ENCODE peak calls at places on chromosomes 12 and 14, in nine cellular contexts. One of them, this sample, is unnamed.
A peak's percentile ranks its signal among the peaks of the same experiment; 100 is the strongest.

GRCh38 chr14:71645656-71646055 is 286.6 kb upstream of the RGS6 start:
- DNase-seq in right cardiac atrium: no peak
- DNase-seq in right lobe of liver: no peak
- DNase-seq in cardiac muscle cell: no peak
- DNase-seq in CD4-positive, CD25-positive, alpha-beta regulatory T cell: no peak
- DNase-seq in foreskin keratinocyte: no peak
- DNase-seq in left ventricle myocardium inferior: no peak
- DNase-seq in CD8-positive, alpha-beta memory T cell: no peak
- DNase-seq in tibial artery: no peak
- DNase-seq in this sample: no peak

GRCh38 chr14:102293784-102294183 is 11.2 kb downstream of the MOK start:
- DNase-seq in right cardiac atrium: no peak
- DNase-seq in right lobe of liver: no peak
- DNase-seq in cardiac muscle cell: no peak
- DNase-seq in CD4-positive, CD25-positive, alpha-beta regulatory T cell: no peak
- DNase-seq in foreskin keratinocyte: no peak
- DNase-seq in left ventricle myocardium inferior: no peak
- DNase-seq in CD8-positive, alpha-beta memory T cell: no peak
- DNase-seq in tibial artery: no peak
- DNase-seq in this sample: no peak

GRCh38 chr12:71846322-71846940 is 6.9 kb downstream of the TBC1D15 start:
- DNase-seq in right cardiac atrium: no peak
- DNase-seq in right lobe of liver: no peak
- DNase-seq in cardiac muscle cell: peak; percentile 5
- DNase-seq in CD4-positive, CD25-positive, alpha-beta regulatory T cell: peak; percentile 49
- DNase-seq in foreskin keratinocyte: no peak
- DNase-seq in left ventricle myocardium inferior: no peak
- DNase-seq in CD8-positive, alpha-beta memory T cell: peak; percentile 7
- DNase-seq in tibial artery: no peak
- DNase-seq in this sample: no peak

GRCh38 chr12:94689002-94689645 is 38.8 kb upstream of the TMCC3 start:
- DNase-seq in right cardiac atrium: no peak
- DNase-seq in right lobe of liver: no peak
- DNase-seq in cardiac muscle cell: no peak
- DNase-seq in CD4-positive, CD25-positive, alpha-beta regulatory T cell: no peak
- DNase-seq in foreskin keratinocyte: no peak
- DNase-seq in left ventricle myocardium inferior: no peak
- DNase-seq in CD8-positive, alpha-beta memory T cell: no peak
- DNase-seq in tibial artery: no peak
- DNase-seq in this sample: no peak

GRCh38 chr14:71011479-71011878 is 104.2 kb downstream of the PCNX1 start:
- DNase-seq in right cardiac atrium: no peak
- DNase-seq in right lobe of liver: no peak
- DNase-seq in cardiac muscle cell: no peak
- DNase-seq in CD4-positive, CD25-positive, alpha-beta regulatory T cell: peak; percentile 33
- DNase-seq in foreskin keratinocyte: no peak
- DNase-seq in left ventricle myocardium inferior: no peak
- DNase-seq in CD8-positive, alpha-beta memory T cell: no peak
- DNase-seq in tibial artery: no peak
- DNase-seq in this sample: no peak

GRCh38 chr12:113850309-113851056 is 115.6 kb downstream of the RBM19 start:
- DNase-seq in right cardiac atrium: peak; percentile 90
- DNase-seq in right lobe of liver: no peak
- DNase-seq in cardiac muscle cell: peak; percentile 31
- DNase-seq in CD4-positive, CD25-positive, alpha-beta regulatory T cell: no peak
- DNase-seq in foreskin keratinocyte: no peak
- DNase-seq in left ventricle myocardium inferior: peak; percentile 68
- DNase-seq in CD8-positive, alpha-beta memory T cell: no peak
- DNase-seq in tibial artery: peak; percentile 86
- DNase-seq in this sample: no peak

GRCh38 chr12:126156806-126157574 is 1091.8 kb downstream of the AACS start:
- DNase-seq in right cardiac atrium: no peak
- DNase-seq in right lobe of liver: no peak
- DNase-seq in cardiac muscle cell: no peak
- DNase-seq in CD4-positive, CD25-positive, alpha-beta regulatory T cell: no peak
- DNase-seq in foreskin keratinocyte: no peak
- DNase-seq in left ventricle myocardium inferior: no peak
- DNase-seq in CD8-positive, alpha-beta memory T cell: no peak
- DNase-seq in tibial artery: no peak
- DNase-seq in this sample: no peak

GRCh38 chr14:37746140-37746832 is 150.9 kb downstream of the TTC6 start:
- DNase-seq in right cardiac atrium: no peak
- DNase-seq in right lobe of liver: no peak
- DNase-seq in cardiac muscle cell: no peak
- DNase-seq in CD4-positive, CD25-positive, alpha-beta regulatory T cell: no peak
- DNase-seq in foreskin keratinocyte: no peak
- DNase-seq in left ventricle myocardium inferior: no peak
- DNase-seq in CD8-positive, alpha-beta memory T cell: no peak
- DNase-seq in tibial artery: no peak
- DNase-seq in this sample: no peak

GRCh38 chr12:93908846-93909592 is 231.8 kb downstream of the CRADD start:
- DNase-seq in right cardiac atrium: peak; percentile 62
- DNase-seq in right lobe of liver: no peak
- DNase-seq in cardiac muscle cell: no peak
- DNase-seq in CD4-positive, CD25-positive, alpha-beta regulatory T cell: no peak
- DNase-seq in foreskin keratinocyte: peak; percentile 59
- DNase-seq in left ventricle myocardium inferior: peak; percentile 40
- DNase-seq in CD8-positive, alpha-beta memory T cell: no peak
- DNase-seq in tibial artery: no peak
- DNase-seq in this sample: no peak

GRCh38 chr12:12609692-12610091 is 2.0 kb upstream of the CREBL2 start:
- DNase-seq in right cardiac atrium: no peak
- DNase-seq in right lobe of liver: no peak
- DNase-seq in cardiac muscle cell: no peak
- DNase-seq in CD4-positive, CD25-positive, alpha-beta regulatory T cell: no peak
- DNase-seq in foreskin keratinocyte: no peak
- DNase-seq in left ventricle myocardium inferior: no peak
- DNase-seq in CD8-positive, alpha-beta memory T cell: no peak
- DNase-seq in tibial artery: no peak
- DNase-seq in this sample: no peak

GRCh38 chr12:95386056-95386455 is 87.9 kb upstream of the METAP2 start:
- DNase-seq in right cardiac atrium: no peak
- DNase-seq in right lobe of liver: no peak
- DNase-seq in cardiac muscle cell: no peak
- DNase-seq in CD4-positive, CD25-positive, alpha-beta regulatory T cell: no peak
- DNase-seq in foreskin keratinocyte: no peak
- DNase-seq in left ventricle myocardium inferior: no peak
- DNase-seq in CD8-positive, alpha-beta memory T cell: no peak
- DNase-seq in tibial artery: no peak
- DNase-seq in this sample: no peak

GRCh38 chr12:47328831-47329545 is 249.2 kb upstream of the AMIGO2 start:
- DNase-seq in right cardiac atrium: no peak
- DNase-seq in right lobe of liver: no peak
- DNase-seq in cardiac muscle cell: no peak
- DNase-seq in CD4-positive, CD25-positive, alpha-beta regulatory T cell: no peak
- DNase-seq in foreskin keratinocyte: peak; percentile 69
- DNase-seq in left ventricle myocardium inferior: no peak
- DNase-seq in CD8-positive, alpha-beta memory T cell: no peak
- DNase-seq in tibial artery: no peak
- DNase-seq in this sample: no peak

GRCh38 chr14:24312736-24313507 is 1.6 kb downstream of the LTB4R start:
- DNase-seq in right cardiac atrium: no peak
- DNase-seq in right lobe of liver: peak; percentile 56
- DNase-seq in cardiac muscle cell: no peak
- DNase-seq in CD4-positive, CD25-positive, alpha-beta regulatory T cell: peak; percentile 70
- DNase-seq in foreskin keratinocyte: no peak
- DNase-seq in left ventricle myocardium inferior: no peak
- DNase-seq in CD8-positive, alpha-beta memory T cell: peak; percentile 61
- DNase-seq in tibial artery: no peak
- DNase-seq in this sample: no peak

GRCh38 chr12:99043319-99043914 is 398.3 kb downstream of the APAF1 start:
- DNase-seq in right cardiac atrium: peak; percentile 89
- DNase-seq in right lobe of liver: peak; percentile 71
- DNase-seq in cardiac muscle cell: peak; percentile 74
- DNase-seq in CD4-positive, CD25-positive, alpha-beta regulatory T cell: peak; percentile 66
- DNase-seq in foreskin keratinocyte: peak; percentile 15
- DNase-seq in left ventricle myocardium inferior: peak; percentile 53
- DNase-seq in CD8-positive, alpha-beta memory T cell: no peak
- DNase-seq in tibial artery: no peak
- DNase-seq in this sample: peak; percentile 72

GRCh38 chr12:113299619-113300237 is 35.2 kb downstream of the SLC8B1 start:
- DNase-seq in right cardiac atrium: peak; percentile 89
- DNase-seq in right lobe of liver: no peak
- DNase-seq in cardiac muscle cell: peak; percentile 24
- DNase-seq in CD4-positive, CD25-positive, alpha-beta regulatory T cell: no peak
- DNase-seq in foreskin keratinocyte: peak; percentile 78
- DNase-seq in left ventricle myocardium inferior: peak; percentile 72
- DNase-seq in CD8-positive, alpha-beta memory T cell: no peak
- DNase-seq in tibial artery: peak; percentile 90
- DNase-seq in this sample: peak; percentile 73

GRCh38 chr14:105162374-105162979 is 6.1 kb downstream of the JAG2 start:
- DNase-seq in right cardiac atrium: no peak
- DNase-seq in right lobe of liver: peak; percentile 69
- DNase-seq in cardiac muscle cell: no peak
- DNase-seq in CD4-positive, CD25-positive, alpha-beta regulatory T cell: no peak
- DNase-seq in foreskin keratinocyte: no peak
- DNase-seq in left ventricle myocardium inferior: no peak
- DNase-seq in CD8-positive, alpha-beta memory T cell: no peak
- DNase-seq in tibial artery: no peak
- DNase-seq in this sample: no peak

GRCh38 chr14:61704554-61704953 is 9.2 kb downstream of the HIF1A start:
- DNase-seq in right cardiac atrium: no peak
- DNase-seq in right lobe of liver: no peak
- DNase-seq in cardiac muscle cell: no peak
- DNase-seq in CD4-positive, CD25-positive, alpha-beta regulatory T cell: no peak
- DNase-seq in foreskin keratinocyte: no peak
- DNase-seq in left ventricle myocardium inferior: no peak
- DNase-seq in CD8-positive, alpha-beta memory T cell: no peak
- DNase-seq in tibial artery: no peak
- DNase-seq in this sample: no peak

GRCh38 chr12:80553316-80553715 is 109.3 kb downstream of the PTPRQ start:
- DNase-seq in right cardiac atrium: no peak
- DNase-seq in right lobe of liver: no peak
- DNase-seq in cardiac muscle cell: no peak
- DNase-seq in CD4-positive, CD25-positive, alpha-beta regulatory T cell: no peak
- DNase-seq in foreskin keratinocyte: peak; percentile 43
- DNase-seq in left ventricle myocardium inferior: no peak
- DNase-seq in CD8-positive, alpha-beta memory T cell: no peak
- DNase-seq in tibial artery: no peak
- DNase-seq in this sample: no peak

GRCh38 chr12:58421990-58422389 is 480.6 kb downstream of the ATP23 start:
- DNase-seq in right cardiac atrium: no peak
- DNase-seq in right lobe of liver: no peak
- DNase-seq in cardiac muscle cell: no peak
- DNase-seq in CD4-positive, CD25-positive, alpha-beta regulatory T cell: no peak
- DNase-seq in foreskin keratinocyte: no peak
- DNase-seq in left ventricle myocardium inferior: no peak
- DNase-seq in CD8-positive, alpha-beta memory T cell: no peak
- DNase-seq in tibial artery: no peak
- DNase-seq in this sample: no peak

GRCh38 chr14:93045211-93045674 is 70.5 kb downstream of the ITPK1 start:
- DNase-seq in right cardiac atrium: peak; percentile 42
- DNase-seq in right lobe of liver: no peak
- DNase-seq in cardiac muscle cell: peak; percentile 84
- DNase-seq in CD4-positive, CD25-positive, alpha-beta regulatory T cell: no peak
- DNase-seq in foreskin keratinocyte: no peak
- DNase-seq in left ventricle myocardium inferior: no peak
- DNase-seq in CD8-positive, alpha-beta memory T cell: no peak
- DNase-seq in tibial artery: no peak
- DNase-seq in this sample: peak; percentile 54
- H3K4me1 ChIP-seq in right cardiac atrium: peaks cover 36% of the 10 kb centered on the region
- H3K4me1 ChIP-seq in right lobe of liver: peaks cover 20% of the 10 kb centered on the region
- H3K4me1 ChIP-seq in cardiac muscle cell: peaks cover 59% of the 10 kb centered on the region
- H3K4me1 ChIP-seq in CD4-positive, CD25-positive, alpha-beta regulatory T cell: peaks cover 7% of the 10 kb centered on the region
- H3K4me1 ChIP-seq in foreskin keratinocyte: peaks cover 34% of the 10 kb centered on the region
- H3K4me1 ChIP-seq in left ventricle myocardium inferior: peaks cover 100% of the 10 kb centered on the region
- H3K4me1 ChIP-seq in CD8-positive, alpha-beta memory T cell: peaks cover 5% of the 10 kb centered on the region
- H3K4me1 ChIP-seq in tibial artery: peaks cover 52% of the 10 kb centered on the region
- H3K4me1 ChIP-seq in this sample: peaks cover 27% of the 10 kb centered on the region

GRCh38 chr12:10779103-10779502 is 23.3 kb downstream of the TAS2R7 start:
- DNase-seq in right cardiac atrium: no peak
- DNase-seq in right lobe of liver: no peak
- DNase-seq in cardiac muscle cell: no peak
- DNase-seq in CD4-positive, CD25-positive, alpha-beta regulatory T cell: no peak
- DNase-seq in foreskin keratinocyte: no peak
- DNase-seq in left ventricle myocardium inferior: no peak
- DNase-seq in CD8-positive, alpha-beta memory T cell: no peak
- DNase-seq in tibial artery: no peak
- DNase-seq in this sample: no peak
- H3K4me1 ChIP-seq in right cardiac atrium: no peaks in the 10 kb centered on the region
- H3K4me1 ChIP-seq in right lobe of liver: no peaks in the 10 kb centered on the region
- H3K4me1 ChIP-seq in cardiac muscle cell: no peaks in the 10 kb centered on the region
- H3K4me1 ChIP-seq in CD4-positive, CD25-positive, alpha-beta regulatory T cell: no peaks in the 10 kb centered on the region
- H3K4me1 ChIP-seq in foreskin keratinocyte: no peaks in the 10 kb centered on the region
- H3K4me1 ChIP-seq in left ventricle myocardium inferior: no peaks in the 10 kb centered on the region
- H3K4me1 ChIP-seq in CD8-positive, alpha-beta memory T cell: no peaks in the 10 kb centered on the region
- H3K4me1 ChIP-seq in tibial artery: no peaks in the 10 kb centered on the region
- H3K4me1 ChIP-seq in this sample: no peaks in the 10 kb centered on the region

GRCh38 chr14:54775486-54776100 is 127.0 kb downstream of the GCH1 start:
- DNase-seq in right cardiac atrium: no peak
- DNase-seq in right lobe of liver: no peak
- DNase-seq in cardiac muscle cell: no peak
- DNase-seq in CD4-positive, CD25-positive, alpha-beta regulatory T cell: no peak
- DNase-seq in foreskin keratinocyte: no peak
- DNase-seq in left ventricle myocardium inferior: no peak
- DNase-seq in CD8-positive, alpha-beta memory T cell: no peak
- DNase-seq in tibial artery: no peak
- DNase-seq in this sample: no peak
- H3K4me1 ChIP-seq in right cardiac atrium: peaks cover 11% of the 10 kb centered on the region
- H3K4me1 ChIP-seq in right lobe of liver: peaks cover 39% of the 10 kb centered on the region
- H3K4me1 ChIP-seq in cardiac muscle cell: peaks cover 30% of the 10 kb centered on the region
- H3K4me1 ChIP-seq in CD4-positive, CD25-positive, alpha-beta regulatory T cell: peaks cover 15% of the 10 kb centered on the region
- H3K4me1 ChIP-seq in foreskin keratinocyte: peaks cover 27% of the 10 kb centered on the region
- H3K4me1 ChIP-seq in left ventricle myocardium inferior: peaks cover 87% of the 10 kb centered on the region
- H3K4me1 ChIP-seq in CD8-positive, alpha-beta memory T cell: peaks cover 21% of the 10 kb centered on the region
- H3K4me1 ChIP-seq in tibial artery: peaks cover 47% of the 10 kb centered on the region
- H3K4me1 ChIP-seq in this sample: peaks cover 10% of the 10 kb centered on the region

GRCh38 chr12:120359159-120359527 is 9.8 kb downstream of the MSI1 start:
- DNase-seq in right cardiac atrium: no peak
- DNase-seq in right lobe of liver: no peak
- DNase-seq in cardiac muscle cell: no peak
- DNase-seq in CD4-positive, CD25-positive, alpha-beta regulatory T cell: no peak
- DNase-seq in foreskin keratinocyte: no peak
- DNase-seq in left ventricle myocardium inferior: no peak
- DNase-seq in CD8-positive, alpha-beta memory T cell: no peak
- DNase-seq in tibial artery: no peak
- DNase-seq in this sample: no peak

GRCh38 chr12:120364487-120364886 is 4.5 kb downstream of the MSI1 start:
- DNase-seq in right cardiac atrium: no peak
- DNase-seq in right lobe of liver: no peak
- DNase-seq in cardiac muscle cell: no peak
- DNase-seq in CD4-positive, CD25-positive, alpha-beta regulatory T cell: no peak
- DNase-seq in foreskin keratinocyte: no peak
- DNase-seq in left ventricle myocardium inferior: no peak
- DNase-seq in CD8-positive, alpha-beta memory T cell: no peak
- DNase-seq in tibial artery: no peak
- DNase-seq in this sample: no peak

GRCh38 chr12:120362516-120363273 is 6.3 kb downstream of the MSI1 start:
- DNase-seq in right cardiac atrium: no peak
- DNase-seq in right lobe of liver: no peak
- DNase-seq in cardiac muscle cell: no peak
- DNase-seq in CD4-positive, CD25-positive, alpha-beta regulatory T cell: no peak
- DNase-seq in foreskin keratinocyte: no peak
- DNase-seq in left ventricle myocardium inferior: no peak
- DNase-seq in CD8-positive, alpha-beta memory T cell: no peak
- DNase-seq in tibial artery: no peak
- DNase-seq in this sample: no peak

GRCh38 chr12:120363274-120363855 is 5.6 kb downstream of the MSI1 start:
- DNase-seq in right cardiac atrium: no peak
- DNase-seq in right lobe of liver: no peak
- DNase-seq in cardiac muscle cell: no peak
- DNase-seq in CD4-positive, CD25-positive, alpha-beta regulatory T cell: no peak
- DNase-seq in foreskin keratinocyte: no peak
- DNase-seq in left ventricle myocardium inferior: no peak
- DNase-seq in CD8-positive, alpha-beta memory T cell: no peak
- DNase-seq in tibial artery: no peak
- DNase-seq in this sample: no peak

GRCh38 chr12:120361506-120362208 is 7.3 kb downstream of the MSI1 start:
- DNase-seq in right cardiac atrium: peak; percentile 89
- DNase-seq in right lobe of liver: no peak
- DNase-seq in cardiac muscle cell: peak; percentile 95
- DNase-seq in CD4-positive, CD25-positive, alpha-beta regulatory T cell: peak; percentile 19
- DNase-seq in foreskin keratinocyte: no peak
- DNase-seq in left ventricle myocardium inferior: peak; percentile 48
- DNase-seq in CD8-positive, alpha-beta memory T cell: no peak
- DNase-seq in tibial artery: no peak
- DNase-seq in this sample: peak; percentile 96
- H3K4me1 ChIP-seq in right cardiac atrium: no peaks in the 10 kb centered on the region
- H3K4me1 ChIP-seq in right lobe of liver: no peaks in the 10 kb centered on the region
- H3K4me1 ChIP-seq in cardiac muscle cell: peaks cover 19% of the 10 kb centered on the region
- H3K4me1 ChIP-seq in CD4-positive, CD25-positive, alpha-beta regulatory T cell: no peaks in the 10 kb centered on the region
- H3K4me1 ChIP-seq in foreskin keratinocyte: no peaks in the 10 kb centered on the region
- H3K4me1 ChIP-seq in left ventricle myocardium inferior: peaks cover 20% of the 10 kb centered on the region
- H3K4me1 ChIP-seq in CD8-positive, alpha-beta memory T cell: no peaks in the 10 kb centered on the region
- H3K4me1 ChIP-seq in tibial artery: peaks cover 5% of the 10 kb centered on the region
- H3K4me1 ChIP-seq in this sample: peaks cover 24% of the 10 kb centered on the region

This sample was measured in HAP-1.